ENCODE peak calls at places on chromosomes 4 and X, in seven cellular contexts. W, G, X, B, I, L and F are unnamed samples.

GRCh38 chrX:17298564-17298963 is 76.4 kb upstream of the NHS start:
- DNase-seq in W (no peak), G (no peak), X (no peak), B (no peak), I (no peak), L (no peak), F (no peak)

GRCh38 chr4:54473077-54473545 is 184.6 kb upstream of the KIT start:
- DNase-seq in W (no peak), G (no peak), X (peak), B (no peak), I (no peak), L (no peak), F (no peak)

GRCh38 chrX:12804655-12805054 is 13.4 kb downstream of the PRPS2 start:
- DNase-seq in W (no peak), G (no peak), X (no peak), B (no peak), I (no peak), L (no peak), F (no peak)

GRCh38 chr4:147580396-147580795 is 36.8 kb upstream of the TMEM184C start:
- DNase-seq in W (no peak), G (no peak), X (no peak), B (no peak), I (no peak), L (no peak), F (no peak)

GRCh38 chr4:76614589-76614988 is 179.6 kb downstream of the SHROOM3 start:
- DNase-seq in W (no peak), G (no peak), X (no peak), B (no peak), I (no peak), L (no peak), F (no peak)

GRCh38 chr4:95095352-95095974 is 337.7 kb downstream of the BMPR1B start:
- DNase-seq in W (no peak), G (no peak), X (peak), B (no peak), I (peak), L (no peak), F (no peak)

GRCh38 chr4:110008540-110008939 is 95.9 kb downstream of the EGF start:
- DNase-seq in W (no peak), G (no peak), X (no peak), B (no peak), I (no peak), L (no peak), F (no peak)

GRCh38 chr4:3822230-3822947 is 56.2 kb downstream of the ADRA2C start:
- DNase-seq in W (no peak), G (no peak), X (peak), B (no peak), I (no peak), L (no peak), F (no peak)

GRCh38 chr4:152038238-152038637 is 277.4 kb upstream of the GATB start:
- DNase-seq in W (no peak), G (no peak), X (no peak), B (no peak), I (no peak), L (no peak), F (no peak)

GRCh38 chr4:40283968-40284367 is 51.2 kb upstream of the CHRNA9 start:
- DNase-seq in W (peak), G (no peak), X (no peak), B (no peak), I (peak), L (peak), F (no peak)
- TF ChIP-seq CTCF in W (no peak), G (no peak), X (no peak), B (no peak), I (peak), L (peak), F (no peak)

GRCh38 chr4:154741131-154741530 is 2.7 kb upstream of the LRAT start:
- DNase-seq in W (no peak), G (no peak), X (no peak), B (no peak), I (no peak), L (no peak), F (no peak)

GRCh38 chr4:154744341-154744948 is 645 bp downstream of the LRAT start:
- DNase-seq in W (no peak), G (no peak), X (no peak), B (no peak), I (no peak), L (no peak), F (no peak)

GRCh38 chr4:154740462-154740861 is 3.3 kb upstream of the LRAT start:
- DNase-seq in W (no peak), G (no peak), X (no peak), B (no peak), I (no peak), L (no peak), F (no peak)

GRCh38 chr4:154741877-154742851 is 1.6 kb upstream of the LRAT start:
- DNase-seq in W (no peak), G (no peak), X (no peak), B (no peak), I (no peak), L (no peak), F (peak)

GRCh38 chr4:154743683-154744340 is at the start of gene LRAT:
- DNase-seq in W (no peak), G (peak), X (no peak), B (no peak), I (peak), L (no peak), F (peak)
- TF ChIP-seq CTCF in W (no peak), G (peak), X (no peak), B (no peak), I (peak), L (peak), F (peak)

DNA sequence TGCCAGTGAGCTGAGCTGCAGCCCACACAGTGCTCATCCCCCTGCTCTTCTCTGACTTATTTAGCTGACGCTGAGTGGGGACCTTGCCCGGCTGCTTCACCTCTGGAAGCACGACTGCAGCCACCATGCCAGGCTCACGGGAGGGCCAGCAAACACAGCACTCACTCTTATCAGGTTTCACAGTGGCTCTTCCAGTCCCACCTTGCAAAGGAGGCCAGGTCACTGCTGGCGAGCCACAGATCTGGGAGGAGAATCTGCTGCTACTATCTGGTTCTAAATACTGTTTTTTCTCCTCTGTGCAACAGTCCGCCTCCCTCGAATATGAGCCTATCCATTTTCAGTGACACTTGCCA is 6.7 kb upstream of the SPON2 start:
- DNase-seq in W (no peak), G (no peak), X (no peak), B (no peak), I (no peak), L (no peak), F (no peak)
- TF ChIP-seq CTCF in W (no peak), G (no peak), X (no peak), B (no peak), I (no peak), L (no peak), F (no peak)

GRCh38 chr4:183599690-183600089 is 59.3 kb downstream of the RWDD4 start:
- DNase-seq in W (peak), G (no peak), X (peak), B (no peak), I (no peak), L (no peak), F (no peak)
- TF ChIP-seq CTCF in W (no peak), G (no peak), X (no peak), B (no peak), I (no peak), L (no peak), F (no peak)

GRCh38 chr4:38753021-38753806 is 29.6 kb downstream of the TLR10 start:
- DNase-seq in W (no peak), G (peak), X (peak), B (no peak), I (peak), L (no peak), F (peak)
- TF ChIP-seq CTCF in W (no peak), G (no peak), X (no peak), B (no peak), I (no peak), L (no peak), F (no peak)